ENCODE peak calls at places on chromosomes 1 and 21, in four cellular contexts. A is heart right ventricle, I is PC-3, L is fibroblast of lung. P is an unnamed sample.

GRCh38 chr1:235874226-235874625 is 7.5 kb upstream of the LYST start:
- DNase-seq in A (no peak), I (no peak), L (no peak), P (no peak)

GRCh38 chr1:239221656-239222055 is 164.7 kb upstream of the CHRM3 start:
- DNase-seq in A (no peak), I (no peak), L (no peak), P (no peak)

GRCh38 chr1:167477962-167478361 is 40.4 kb downstream of the CD247 start:
- DNase-seq in A (no peak), I (no peak), L (peak; percentile 18), P (no peak)

GRCh38 chr1:210234254-210234747 is 1.7 kb downstream of the SERTAD4 start:
- DNase-seq in A (no peak), I (no peak), L (no peak), P (no peak)

GRCh38 chr1:4944911-4945310 is 290.5 kb downstream of the AJAP1 start:
- DNase-seq in A (no peak), I (no peak), L (no peak), P (no peak)

GRCh38 chr1:28074892-28075511 is 13.4 kb downstream of the EYA3 start:
- DNase-seq in A (no peak), I (no peak), L (no peak), P (no peak)

GRCh38 chr1:67716800-67717199 is 31.8 kb downstream of the GADD45A start:
- DNase-seq in A (no peak), I (peak; percentile 88), L (peak; percentile 77), P (no peak)

GRCh38 chr1:201376464-201377374 is 761 bp downstream of the TNNT2 start:
- DNase-seq in A (no peak), I (peak; percentile 76), L (peak; percentile 29), P (no peak)

GRCh38 chr1:209844695-209845404 is 17.1 kb downstream of the UTP25 start:
- DNase-seq in A (no peak), I (no peak), L (peak; percentile 50), P (no peak)

GRCh38 chr1:156927215-156928042 is 7.0 kb downstream of the LRRC71 start:
- DNase-seq in A (peak; percentile 60), I (peak; percentile 91), L (peak; percentile 64), P (peak; percentile 7)

GRCh38 chr1:22888320-22889075 is 84.2 kb downstream of the LACTBL1 start:
- DNase-seq in A (no peak), I (peak; percentile 10), L (peak; percentile 51), P (no peak)

GRCh38 chr21:29342394-29342957 is 43.8 kb downstream of the BACH1 start:
- DNase-seq in A (peak; percentile 63), I (peak; percentile 96), L (peak; percentile 99), P (no peak)

DNA sequence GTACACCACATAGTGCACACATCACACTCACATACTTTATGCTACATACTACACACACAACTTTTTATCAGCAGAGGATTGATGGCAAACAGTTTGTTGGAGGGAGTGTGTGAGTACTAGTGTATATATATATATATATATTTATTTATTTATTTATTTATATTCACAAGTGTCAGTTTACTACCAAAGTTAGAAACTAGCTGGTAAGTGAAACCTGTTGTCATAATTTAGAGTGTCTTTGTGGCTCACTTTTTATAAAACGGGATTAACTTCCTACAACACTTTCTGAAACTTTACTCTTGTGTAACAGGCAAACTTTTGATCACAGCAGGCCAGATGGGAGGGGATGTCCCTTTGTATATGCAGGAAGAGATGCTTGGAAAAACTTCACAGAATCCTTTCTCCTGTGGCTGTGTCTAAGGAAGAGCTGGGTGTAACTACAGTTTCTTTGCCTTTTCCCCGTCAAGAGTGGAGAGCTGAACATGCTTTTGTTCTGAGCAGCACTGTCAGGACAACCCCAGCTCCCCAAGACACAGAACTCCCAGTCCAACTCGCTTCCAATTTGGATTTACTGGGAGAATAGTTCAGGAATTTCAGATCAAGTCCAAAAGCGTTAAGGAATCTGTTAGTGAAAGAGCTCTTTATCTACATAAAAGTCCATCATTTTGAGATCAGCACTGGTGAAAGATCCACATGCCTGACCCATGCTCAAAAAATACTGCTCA is 1.8 kb upstream of the SAMD13 start:
- DNase-seq in A (no peak), I (no peak), L (peak; percentile 27), P (no peak)
- H3K27ac ChIP-seq in A (peak overlapping the region; percentile 90), I (peak overlapping the region; percentile 80), L (peak overlapping the region; percentile 23), P (peak overlapping the region; percentile 94)

GRCh38 chr1:64502924-64503323 is 33.0 kb downstream of the CACHD1 start:
- DNase-seq in A (no peak), I (no peak), L (no peak), P (no peak)

GRCh38 chr1:64505232-64505943 is 35.5 kb downstream of the CACHD1 start:
- DNase-seq in A (peak; percentile 23), I (no peak), L (no peak), P (no peak)

GRCh38 chr1:64508521-64509096 is 38.7 kb downstream of the CACHD1 start:
- DNase-seq in A (no peak), I (no peak), L (no peak), P (no peak)

GRCh38 chr1:64507897-64508296 is 38.0 kb downstream of the CACHD1 start:
- DNase-seq in A (no peak), I (no peak), L (no peak), P (no peak)

GRCh38 chr1:64505944-64506658 is 36.2 kb downstream of the CACHD1 start:
- DNase-seq in A (no peak), I (peak; percentile 54), L (no peak), P (no peak)
- H3K27ac ChIP-seq in A (no peak overlapping the region), I (no peak overlapping the region), L (no peak overlapping the region), P (no peak overlapping the region)

GRCh38 chr1:65178235-65178634 is 30.2 kb downstream of the AK4 start:
- DNase-seq in A (no peak), I (no peak), L (no peak), P (no peak)

GRCh38 chr1:65176571-65176970 is 28.6 kb downstream of the AK4 start:
- DNase-seq in A (no peak), I (no peak), L (no peak), P (no peak)

GRCh38 chr1:65179148-65179547 is 31.1 kb downstream of the AK4 start:
- DNase-seq in A (no peak), I (peak; percentile 64), L (no peak), P (no peak)

GRCh38 chr1:65176071-65176470 is 28.1 kb downstream of the AK4 start:
- DNase-seq in A (peak; percentile 12), I (no peak), L (no peak), P (no peak)

DNA sequence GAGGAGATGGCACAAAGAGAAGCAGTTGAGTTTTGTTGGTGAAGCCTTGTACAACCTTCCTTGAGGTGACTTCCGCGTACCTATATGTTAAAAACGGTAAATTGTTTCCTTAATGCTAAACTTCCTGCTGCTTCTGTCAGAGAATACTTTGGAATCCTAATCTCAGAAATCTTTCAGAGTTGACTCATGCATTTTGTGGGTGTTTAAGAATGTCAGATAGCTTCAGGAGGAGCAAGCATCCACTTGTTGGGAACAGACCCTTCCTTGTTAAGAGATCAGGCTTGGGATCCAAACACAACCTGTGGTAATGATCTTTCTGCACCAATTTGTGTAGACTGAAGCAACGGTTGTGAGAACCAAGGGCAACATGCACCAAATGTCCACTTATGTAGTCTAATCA is 29.5 kb downstream of the AK4 start:
- DNase-seq in A (no peak), I (peak; percentile 94), L (peak; percentile 17), P (no peak)
- H3K27ac ChIP-seq in A (peak overlapping the region; percentile 88), I (peak overlapping the region; percentile 66), L (no peak overlapping the region), P (no peak overlapping the region)

GRCh38 chr1:12477936-12478611 is 139.9 kb downstream of the DHRS3 start:
- DNase-seq in A (peak; percentile 72), I (peak; percentile 98), L (peak; percentile 100), P (no peak)
- H3K27ac ChIP-seq in A (peak overlapping the region; percentile 83), I (peak overlapping the region; percentile 96), L (peak overlapping the region; percentile 51), P (no peak overlapping the region)

DNA sequence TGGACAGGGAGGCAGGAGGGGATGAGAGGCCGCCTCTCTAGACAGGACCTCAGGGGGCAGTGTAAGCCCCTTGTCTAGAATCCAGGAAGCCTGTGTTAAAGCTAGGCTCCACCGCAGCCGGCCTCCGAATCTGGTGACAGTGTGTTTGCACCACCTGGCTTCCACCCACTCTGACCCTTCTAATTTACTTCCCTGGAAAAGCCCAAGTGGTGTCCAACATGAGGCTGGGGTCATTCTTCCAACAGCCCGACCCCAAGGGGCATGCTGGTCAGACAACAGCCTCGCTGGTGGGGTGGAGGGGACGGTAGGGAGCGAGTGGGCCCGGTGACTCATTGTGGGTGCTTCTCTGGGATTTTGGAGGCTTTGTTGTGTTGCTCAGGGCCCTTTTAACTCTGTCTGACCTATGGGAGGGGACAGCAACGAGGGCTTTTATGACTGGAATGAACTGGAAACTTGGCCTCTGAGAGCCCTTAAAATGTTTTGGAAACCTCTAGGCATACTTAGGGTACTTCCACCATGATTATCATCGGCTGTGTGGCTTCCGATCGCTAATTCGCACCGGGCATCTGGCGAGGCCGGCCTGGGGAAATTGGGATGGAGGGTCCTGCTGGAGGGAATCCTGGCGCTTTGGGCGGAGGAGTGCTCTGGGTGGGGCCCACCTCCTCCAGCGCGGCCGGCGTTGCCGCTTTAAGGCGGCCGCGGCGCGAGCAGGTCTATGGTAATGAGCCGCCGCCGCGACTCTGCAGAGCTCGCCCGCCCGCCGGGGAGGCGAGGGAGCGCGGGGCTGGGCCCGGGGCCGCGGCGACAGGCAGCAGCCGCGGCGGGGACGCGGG is at the start of gene CELSR2:
- DNase-seq in A (no peak), I (peak; percentile 77), L (peak; percentile 57), P (peak; percentile 65)
- H3K27ac ChIP-seq in A (no peak within 1 kb of the TSS), I (no peak within 1 kb of the TSS), L (no peak within 1 kb of the TSS), P (peak within 1 kb of the TSS; percentile 69)

DNA sequence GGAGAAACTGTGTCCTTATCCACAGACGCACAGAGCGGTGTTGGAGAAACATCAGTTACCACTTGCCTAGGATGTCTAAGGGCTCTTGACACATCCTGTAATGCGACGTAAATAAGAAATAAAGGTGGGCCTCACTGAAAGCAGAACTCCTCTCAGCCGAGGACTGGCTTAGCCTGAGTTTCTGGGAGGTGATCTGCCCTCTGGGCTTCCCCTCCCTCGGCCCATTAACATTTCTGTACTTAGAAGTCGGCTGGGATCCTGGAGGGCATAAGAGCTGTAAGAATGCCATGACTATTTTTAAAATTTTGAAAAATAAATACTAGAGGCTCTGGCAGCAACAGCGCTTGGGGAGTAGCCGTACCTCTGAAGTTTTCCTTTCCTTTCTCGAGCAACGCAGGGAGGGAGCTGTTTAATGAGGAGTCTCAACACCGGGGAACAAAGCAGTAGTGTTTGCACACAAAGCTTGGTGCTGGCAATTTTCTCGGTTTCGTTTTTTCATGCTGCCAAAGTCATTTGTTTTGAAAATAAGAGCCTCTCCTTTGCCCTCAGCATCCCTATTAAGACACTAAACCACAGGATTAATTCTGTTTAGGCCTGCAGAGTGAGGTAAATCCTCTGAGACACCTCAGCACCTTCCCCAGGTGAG is 498.7 kb downstream of the SMYD3 start:
- DNase-seq in A (no peak), I (no peak), L (no peak), P (no peak)
- H3K27ac ChIP-seq in A (no peak overlapping the region), I (no peak overlapping the region), L (no peak overlapping the region), P (no peak overlapping the region)

GRCh38 chr1:40899230-40899870 is 37.2 kb upstream of the CITED4 start:
- DNase-seq in A (no peak), I (peak; percentile 94), L (no peak), P (no peak)

GRCh38 chr1:40902634-40902897 is 40.4 kb upstream of the CITED4 start:
- DNase-seq in A (no peak), I (no peak), L (no peak), P (no peak)

GRCh38 chr1:40906781-40907400 is 44.7 kb upstream of the CITED4 start:
- DNase-seq in A (no peak), I (peak; percentile 53), L (no peak), P (no peak)

GRCh38 chr1:40901886-40902633 is 39.9 kb upstream of the CITED4 start:
- DNase-seq in A (peak; percentile 10), I (peak; percentile 91), L (peak; percentile 70), P (no peak)

DNA sequence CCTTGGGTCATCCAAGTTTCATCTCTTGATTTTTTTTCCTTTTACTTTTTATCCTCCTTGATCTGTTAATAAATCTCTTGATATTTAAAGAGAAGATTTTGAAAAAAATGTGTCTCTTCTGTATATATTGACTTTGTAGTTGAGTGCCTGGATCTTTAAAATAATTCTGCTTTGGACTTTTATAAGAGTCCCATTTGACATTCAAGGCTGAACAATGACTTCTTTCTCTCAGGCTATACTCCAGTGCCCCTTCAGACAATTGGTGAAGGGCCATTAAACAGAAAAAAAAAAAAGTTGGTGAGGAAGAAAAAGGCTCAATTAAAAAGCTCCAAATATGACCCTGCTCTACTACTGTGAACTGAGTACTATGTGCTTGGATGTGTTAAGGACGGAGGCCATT is 40.9 kb upstream of the CITED4 start:
- DNase-seq in A (no peak), I (no peak), L (no peak), P (no peak)
- H3K27ac ChIP-seq in A (no peak overlapping the region), I (peak overlapping the region; percentile 61), L (no peak overlapping the region), P (no peak overlapping the region)